ENCODE peak calls at places on chromosomes 2 and 18, in six cellular contexts. One of them, this sample, is unnamed. For H3K4me1, the result is how much of the 10 kb centered on the place peaks cover.

GRCh38 chr2:24345937-24346336 is 14.4 kb downstream of the ITSN2 start:
- DNase-seq in A549: no peak
- DNase-seq in neural progenitor cell: no peak
- DNase-seq in CD8-positive, alpha-beta memory T cell: no peak
- DNase-seq in GM12878: no peak
- DNase-seq in CD4-positive, alpha-beta memory T cell: no peak
- DNase-seq in this sample: no peak

GRCh38 chr18:79782566-79783308 is 15.0 kb upstream of the KCNG2 start:
- DNase-seq in A549: no peak
- DNase-seq in neural progenitor cell: no peak
- DNase-seq in CD8-positive, alpha-beta memory T cell: no peak
- DNase-seq in GM12878: no peak
- DNase-seq in CD4-positive, alpha-beta memory T cell: no peak
- DNase-seq in this sample: no peak

GRCh38 chr2:159227467-159227866 is 59.0 kb downstream of the WDSUB1 start:
- DNase-seq in A549: no peak
- DNase-seq in neural progenitor cell: no peak
- DNase-seq in CD8-positive, alpha-beta memory T cell: no peak
- DNase-seq in GM12878: no peak
- DNase-seq in CD4-positive, alpha-beta memory T cell: no peak
- DNase-seq in this sample: no peak

GRCh38 chr2:5409925-5410360 is 282.2 kb upstream of the SOX11 start:
- DNase-seq in A549: no peak
- DNase-seq in neural progenitor cell: peak
- DNase-seq in CD8-positive, alpha-beta memory T cell: no peak
- DNase-seq in GM12878: no peak
- DNase-seq in CD4-positive, alpha-beta memory T cell: no peak
- DNase-seq in this sample: peak

GRCh38 chr2:17538844-17539554 is 1.5 kb upstream of the VSNL1 start:
- DNase-seq in A549: no peak
- DNase-seq in neural progenitor cell: peak
- DNase-seq in CD8-positive, alpha-beta memory T cell: no peak
- DNase-seq in GM12878: no peak
- DNase-seq in CD4-positive, alpha-beta memory T cell: no peak
- DNase-seq in this sample: peak

GRCh38 chr2:164992818-164993217 is 37.5 kb upstream of the SLC38A11 start:
- DNase-seq in A549: no peak
- DNase-seq in neural progenitor cell: peak
- DNase-seq in CD8-positive, alpha-beta memory T cell: no peak
- DNase-seq in GM12878: no peak
- DNase-seq in CD4-positive, alpha-beta memory T cell: peak
- DNase-seq in this sample: peak

GRCh38 chr18:28854964-28855363 is 678.0 kb upstream of the CDH2 start:
- DNase-seq in A549: no peak
- DNase-seq in neural progenitor cell: no peak
- DNase-seq in CD8-positive, alpha-beta memory T cell: no peak
- DNase-seq in GM12878: no peak
- DNase-seq in CD4-positive, alpha-beta memory T cell: no peak
- DNase-seq in this sample: no peak

GRCh38 chr2:20916604-20917286 is 93.8 kb upstream of the LDAH start:
- DNase-seq in A549: peak
- DNase-seq in neural progenitor cell: no peak
- DNase-seq in CD8-positive, alpha-beta memory T cell: no peak
- DNase-seq in GM12878: no peak
- DNase-seq in CD4-positive, alpha-beta memory T cell: no peak
- DNase-seq in this sample: no peak

GRCh38 chr2:42492691-42493467 is 903 bp downstream of the KCNG3 start:
- DNase-seq in A549: no peak
- DNase-seq in neural progenitor cell: peak
- DNase-seq in CD8-positive, alpha-beta memory T cell: no peak
- DNase-seq in GM12878: no peak
- DNase-seq in CD4-positive, alpha-beta memory T cell: peak
- DNase-seq in this sample: no peak

GRCh38 chr2:168086805-168087204 is 160.6 kb downstream of the STK39 start:
- DNase-seq in A549: no peak
- DNase-seq in neural progenitor cell: no peak
- DNase-seq in CD8-positive, alpha-beta memory T cell: no peak
- DNase-seq in GM12878: no peak
- DNase-seq in CD4-positive, alpha-beta memory T cell: no peak
- DNase-seq in this sample: no peak

GRCh38 chr2:119659601-119660342 is 19.2 kb upstream of the TMEM177 start:
- DNase-seq in A549: no peak
- DNase-seq in neural progenitor cell: peak
- DNase-seq in CD8-positive, alpha-beta memory T cell: peak
- DNase-seq in GM12878: no peak
- DNase-seq in CD4-positive, alpha-beta memory T cell: peak
- DNase-seq in this sample: no peak

GRCh38 chr18:43847164-43848091 is 570.1 kb upstream of the SYT4 start:
- DNase-seq in A549: no peak
- DNase-seq in neural progenitor cell: peak
- DNase-seq in CD8-positive, alpha-beta memory T cell: no peak
- DNase-seq in GM12878: no peak
- DNase-seq in CD4-positive, alpha-beta memory T cell: no peak
- DNase-seq in this sample: no peak

GRCh38 chr2:207333599-207334308 is 168.0 kb upstream of the KLF7 start:
- DNase-seq in A549: no peak
- DNase-seq in neural progenitor cell: no peak
- DNase-seq in CD8-positive, alpha-beta memory T cell: no peak
- DNase-seq in GM12878: no peak
- DNase-seq in CD4-positive, alpha-beta memory T cell: no peak
- DNase-seq in this sample: no peak

GRCh38 chr2:127161176-127162136 is 54.5 kb upstream of the BIN1 start:
- DNase-seq in A549: no peak
- DNase-seq in neural progenitor cell: no peak
- DNase-seq in CD8-positive, alpha-beta memory T cell: no peak
- DNase-seq in GM12878: no peak
- DNase-seq in CD4-positive, alpha-beta memory T cell: no peak
- DNase-seq in this sample: no peak

GRCh38 chr2:148796735-148797512 is 78.1 kb upstream of the KIF5C start:
- DNase-seq in A549: no peak
- DNase-seq in neural progenitor cell: no peak
- DNase-seq in CD8-positive, alpha-beta memory T cell: no peak
- DNase-seq in GM12878: no peak
- DNase-seq in CD4-positive, alpha-beta memory T cell: no peak
- DNase-seq in this sample: peak

GRCh38 chr18:54416459-54416858 is 58.8 kb downstream of the C18orf54 start:
- DNase-seq in A549: no peak
- DNase-seq in neural progenitor cell: peak
- DNase-seq in CD8-positive, alpha-beta memory T cell: no peak
- DNase-seq in GM12878: no peak
- DNase-seq in CD4-positive, alpha-beta memory T cell: no peak
- DNase-seq in this sample: no peak

GRCh38 chr2:124610141-124610540 is 585.1 kb downstream of the CNTNAP5 start:
- DNase-seq in A549: no peak
- DNase-seq in neural progenitor cell: no peak
- DNase-seq in CD8-positive, alpha-beta memory T cell: no peak
- DNase-seq in GM12878: no peak
- DNase-seq in CD4-positive, alpha-beta memory T cell: no peak
- DNase-seq in this sample: no peak

DNA sequence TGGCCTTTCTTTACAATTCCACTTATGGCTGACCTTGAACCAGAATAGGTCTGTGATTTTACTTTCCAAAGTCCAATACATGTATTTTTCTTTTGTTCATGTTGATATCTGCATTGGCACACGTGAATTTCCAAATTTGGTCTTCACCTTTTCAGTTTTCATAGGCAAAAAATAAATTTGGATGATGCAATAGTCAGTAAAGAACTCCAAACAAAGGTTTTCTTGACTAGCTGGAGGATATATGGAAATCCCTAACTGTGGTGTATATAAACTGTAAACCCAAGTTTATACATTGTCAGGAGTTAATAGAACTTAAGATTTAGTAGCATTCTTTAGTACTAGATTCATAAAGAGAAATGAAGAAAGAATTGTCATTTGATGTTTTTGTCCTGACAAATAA is 133.0 kb downstream of the BCL2 start:
- DNase-seq in A549: no peak
- DNase-seq in neural progenitor cell: no peak
- DNase-seq in CD8-positive, alpha-beta memory T cell: no peak
- DNase-seq in GM12878: no peak
- DNase-seq in CD4-positive, alpha-beta memory T cell: no peak
- DNase-seq in this sample: no peak
- H3K4me1 ChIP-seq in A549: under half
- H3K4me1 ChIP-seq in neural progenitor cell: under half
- H3K4me1 ChIP-seq in CD8-positive, alpha-beta memory T cell: under half
- H3K4me1 ChIP-seq in GM12878: half or more
- H3K4me1 ChIP-seq in CD4-positive, alpha-beta memory T cell: half or more
- H3K4me1 ChIP-seq in this sample: under half

DNA sequence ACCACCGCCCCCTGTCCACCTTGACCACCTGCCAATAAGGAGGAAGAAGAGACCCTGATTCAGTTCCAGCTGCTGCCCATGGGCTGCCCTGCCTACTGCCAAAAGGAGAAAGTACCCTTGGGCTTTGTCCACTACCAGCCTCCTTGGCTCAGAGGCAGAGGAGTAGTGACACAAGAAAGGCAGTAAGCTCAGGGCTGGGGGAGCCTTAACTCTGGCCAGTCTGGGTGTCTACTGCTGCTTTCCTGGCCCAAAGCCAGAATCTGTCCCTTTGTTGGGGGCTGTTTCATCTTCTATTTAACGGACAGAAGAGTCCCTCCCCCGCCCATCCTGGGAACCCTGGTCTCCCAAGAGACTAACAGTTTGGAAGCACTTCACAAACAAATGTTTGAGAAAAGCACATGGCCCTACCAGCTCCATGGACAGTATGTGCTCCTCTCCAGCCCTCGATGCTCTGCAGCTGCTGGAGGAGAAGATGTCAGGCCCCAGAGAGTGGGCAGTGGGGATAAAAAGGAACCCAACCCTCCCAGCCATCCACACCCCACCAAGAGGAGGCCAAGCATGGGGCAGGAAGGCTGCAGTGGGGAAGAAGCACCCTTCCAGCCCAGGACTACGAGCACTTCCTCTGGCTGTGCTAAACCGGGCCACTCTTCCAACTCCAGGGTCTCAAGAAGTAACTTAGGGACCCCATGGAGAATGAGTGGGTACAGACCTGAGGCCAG is 1.3 kb downstream of the ATG9A start:
- DNase-seq in A549: no peak
- DNase-seq in neural progenitor cell: no peak
- DNase-seq in CD8-positive, alpha-beta memory T cell: no peak
- DNase-seq in GM12878: no peak
- DNase-seq in CD4-positive, alpha-beta memory T cell: no peak
- DNase-seq in this sample: no peak
- H3K4me1 ChIP-seq in A549: under half
- H3K4me1 ChIP-seq in neural progenitor cell: under half
- H3K4me1 ChIP-seq in CD8-positive, alpha-beta memory T cell: under half
- H3K4me1 ChIP-seq in GM12878: under half
- H3K4me1 ChIP-seq in CD4-positive, alpha-beta memory T cell: under half
- H3K4me1 ChIP-seq in this sample: under half

GRCh38 chr2:197201874-197202273 is 108.7 kb downstream of the ANKRD44 start:
- DNase-seq in A549: no peak
- DNase-seq in neural progenitor cell: no peak
- DNase-seq in CD8-positive, alpha-beta memory T cell: no peak
- DNase-seq in GM12878: no peak
- DNase-seq in CD4-positive, alpha-beta memory T cell: no peak
- DNase-seq in this sample: no peak

GRCh38 chr2:197200657-197201056 is 109.9 kb downstream of the ANKRD44 start:
- DNase-seq in A549: no peak
- DNase-seq in neural progenitor cell: no peak
- DNase-seq in CD8-positive, alpha-beta memory T cell: no peak
- DNase-seq in GM12878: no peak
- DNase-seq in CD4-positive, alpha-beta memory T cell: no peak
- DNase-seq in this sample: no peak

GRCh38 chr2:197198890-197199289 is 111.7 kb downstream of the ANKRD44 start:
- DNase-seq in A549: no peak
- DNase-seq in neural progenitor cell: no peak
- DNase-seq in CD8-positive, alpha-beta memory T cell: peak
- DNase-seq in GM12878: peak
- DNase-seq in CD4-positive, alpha-beta memory T cell: peak
- DNase-seq in this sample: no peak

GRCh38 chr2:197197808-197198409 is 112.7 kb downstream of the ANKRD44 start:
- DNase-seq in A549: no peak
- DNase-seq in neural progenitor cell: no peak
- DNase-seq in CD8-positive, alpha-beta memory T cell: no peak
- DNase-seq in GM12878: no peak
- DNase-seq in CD4-positive, alpha-beta memory T cell: no peak
- DNase-seq in this sample: no peak

DNA sequence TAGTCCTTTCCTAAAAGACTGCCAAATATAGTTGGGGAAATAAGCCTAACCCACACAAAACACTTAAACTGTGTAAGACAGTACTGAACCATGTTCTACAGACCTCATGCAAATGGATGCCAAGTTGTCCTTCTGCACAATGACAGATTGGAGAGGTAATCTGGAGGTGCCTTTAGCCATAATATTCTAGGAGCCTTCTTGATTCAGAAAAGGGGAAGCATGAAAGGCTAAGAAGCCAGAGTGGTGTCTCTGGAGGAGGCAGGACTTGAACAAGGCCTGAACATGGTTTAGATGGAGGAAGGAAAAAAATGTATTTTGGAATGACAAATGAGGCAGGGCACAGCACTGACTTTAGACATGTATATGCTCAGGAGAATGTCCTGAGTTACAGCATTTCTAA is 110.5 kb downstream of the ANKRD44 start:
- DNase-seq in A549: no peak
- DNase-seq in neural progenitor cell: no peak
- DNase-seq in CD8-positive, alpha-beta memory T cell: no peak
- DNase-seq in GM12878: no peak
- DNase-seq in CD4-positive, alpha-beta memory T cell: no peak
- DNase-seq in this sample: no peak
- H3K4me1 ChIP-seq in A549: under half
- H3K4me1 ChIP-seq in neural progenitor cell: under half
- H3K4me1 ChIP-seq in CD8-positive, alpha-beta memory T cell: half or more
- H3K4me1 ChIP-seq in GM12878: under half
- H3K4me1 ChIP-seq in CD4-positive, alpha-beta memory T cell: half or more
- H3K4me1 ChIP-seq in this sample: under half

GRCh38 chr2:231391981-231392380 is 3.5 kb upstream of the B3GNT7 start:
- DNase-seq in A549: no peak
- DNase-seq in neural progenitor cell: no peak
- DNase-seq in CD8-positive, alpha-beta memory T cell: no peak
- DNase-seq in GM12878: no peak
- DNase-seq in CD4-positive, alpha-beta memory T cell: no peak
- DNase-seq in this sample: no peak
- H3K4me1 ChIP-seq in A549: under half
- H3K4me1 ChIP-seq in neural progenitor cell: under half
- H3K4me1 ChIP-seq in CD8-positive, alpha-beta memory T cell: under half
- H3K4me1 ChIP-seq in GM12878: half or more
- H3K4me1 ChIP-seq in CD4-positive, alpha-beta memory T cell: under half
- H3K4me1 ChIP-seq in this sample: under half

GRCh38 chr2:55156326-55156725 is 75.8 kb downstream of the CLHC1 start:
- DNase-seq in A549: no peak
- DNase-seq in neural progenitor cell: no peak
- DNase-seq in CD8-positive, alpha-beta memory T cell: no peak
- DNase-seq in GM12878: no peak
- DNase-seq in CD4-positive, alpha-beta memory T cell: no peak
- DNase-seq in this sample: no peak
- H3K4me1 ChIP-seq in A549: under half
- H3K4me1 ChIP-seq in neural progenitor cell: under half
- H3K4me1 ChIP-seq in CD8-positive, alpha-beta memory T cell: under half
- H3K4me1 ChIP-seq in GM12878: under half
- H3K4me1 ChIP-seq in CD4-positive, alpha-beta memory T cell: under half
- H3K4me1 ChIP-seq in this sample: half or more